ENCODE peak calls at places on chromosomes 5 and 9, in eight cellular contexts. Y is HFF-Myc; E is cardiac fibroblast; O is CD4-positive, alpha-beta T cell; A is sigmoid colon; Z is NB4; H is cardiac muscle cell; X is HFFc6. D is an unnamed sample.

GRCh38 chr9:2874001-2874750 is 30.3 kb upstream of the PUM3 start:
- DNase-seq in Y (no peak), E (peak), O (no peak), A (no peak), Z (no peak), H (peak), X (no peak), D (no peak)

GRCh38 chr5:173498286-173498685 is 118.2 kb downstream of the BOD1 start:
- DNase-seq in Y (no peak), E (peak), O (no peak), A (no peak), Z (no peak), H (peak), X (peak), D (peak)

GRCh38 chr9:132883349-132884294 is 4.9 kb downstream of the SPACA9 start:
- DNase-seq in Y (no peak), E (no peak), O (no peak), A (no peak), Z (no peak), H (no peak), X (no peak), D (no peak)

GRCh38 chr5:146344155-146345118 is 5.8 kb downstream of the POU4F3 start:
- DNase-seq in Y (no peak), E (no peak), O (no peak), A (no peak), Z (no peak), H (peak), X (no peak), D (no peak)

GRCh38 chr9:16521868-16522381 is 348.5 kb downstream of the BNC2 start:
- DNase-seq in Y (peak), E (peak), O (no peak), A (peak), Z (peak), H (peak), X (peak), D (peak)

GRCh38 chr5:1111727-1112289 is at the start of gene SLC12A7:
- DNase-seq in Y (no peak), E (no peak), O (peak), A (no peak), Z (no peak), H (peak), X (no peak), D (no peak)

GRCh38 chr5:31640024-31640423 is 1.1 kb downstream of the PDZD2 start:
- DNase-seq in Y (no peak), E (no peak), O (no peak), A (no peak), Z (no peak), H (no peak), X (no peak), D (no peak)

GRCh38 chr9:72149231-72149975 is at the start of gene GDA:
- DNase-seq in Y (no peak), E (peak), O (no peak), A (no peak), Z (no peak), H (no peak), X (no peak), D (no peak)

DNA sequence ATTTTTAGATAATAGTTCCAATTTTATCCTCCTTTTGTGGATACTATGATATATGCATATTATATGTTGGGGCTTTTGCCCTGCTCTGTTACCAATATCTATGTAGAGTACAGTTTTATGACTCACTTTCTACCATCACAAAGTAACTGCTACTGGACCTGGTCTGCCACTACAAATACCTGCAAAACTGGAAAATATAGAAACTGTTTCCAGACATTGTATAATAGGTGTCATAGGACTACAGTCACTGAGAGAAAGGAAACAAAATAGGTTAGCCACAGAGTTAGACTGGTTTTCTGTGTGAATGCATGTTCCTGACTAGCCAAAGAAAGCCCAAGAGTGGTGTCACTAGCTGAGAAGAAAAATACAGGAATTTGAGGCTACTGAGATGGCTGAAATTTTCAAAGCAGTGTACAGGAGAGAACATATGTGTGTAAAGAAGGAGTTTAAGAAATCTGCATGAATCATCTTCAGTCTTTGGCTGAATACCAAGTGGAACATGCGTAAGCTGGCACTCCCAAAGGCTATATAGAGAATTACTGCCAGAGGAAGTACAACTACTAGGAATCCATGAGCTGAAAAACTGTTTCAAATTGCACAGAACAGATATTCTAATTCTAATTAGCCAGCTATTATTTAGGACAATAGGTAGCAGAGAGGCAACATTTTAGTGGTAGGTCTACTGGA is 29.0 kb upstream of the FAM174A start:
- DNase-seq in Y (peak), E (peak), O (no peak), A (no peak), Z (no peak), H (peak), X (peak), D (peak)
- TF ChIP-seq CTCF in Y (no peak), E (peak), O (no peak), A (no peak), Z (no peak), H (peak), X (no peak), D (no peak)

GRCh38 chr5:88830567-88830966 is 52.4 kb downstream of the MEF2C start:
- DNase-seq in Y (no peak), E (peak), O (no peak), A (no peak), Z (no peak), H (no peak), X (no peak), D (no peak)

GRCh38 chr5:88827997-88828396 is 55.0 kb downstream of the MEF2C start:
- DNase-seq in Y (no peak), E (peak), O (no peak), A (no peak), Z (peak), H (no peak), X (no peak), D (no peak)

GRCh38 chr5:88829773-88830172 is 53.2 kb downstream of the MEF2C start:
- DNase-seq in Y (no peak), E (peak), O (no peak), A (no peak), Z (no peak), H (no peak), X (no peak), D (no peak)

GRCh38 chr5:88826959-88827585 is 55.9 kb downstream of the MEF2C start:
- DNase-seq in Y (peak), E (peak), O (no peak), A (peak), Z (peak), H (peak), X (peak), D (no peak)

GRCh38 chr5:88829053-88829452 is 53.9 kb downstream of the MEF2C start:
- DNase-seq in Y (no peak), E (peak), O (no peak), A (no peak), Z (peak), H (no peak), X (no peak), D (no peak)
- TF ChIP-seq CTCF in Y (no peak), E (peak), O (no peak), A (no peak), Z (no peak), H (peak), X (peak), D (peak)

GRCh38 chr5:151432210-151432609 is 15.2 kb upstream of the SLC36A1 start:
- DNase-seq in Y (no peak), E (no peak), O (no peak), A (no peak), Z (no peak), H (no peak), X (no peak), D (no peak)

GRCh38 chr5:151424892-151425523 is 22.4 kb upstream of the SLC36A1 start:
- DNase-seq in Y (no peak), E (no peak), O (no peak), A (no peak), Z (no peak), H (no peak), X (no peak), D (no peak)

GRCh38 chr5:151430731-151431130 is 16.7 kb upstream of the SLC36A1 start:
- DNase-seq in Y (no peak), E (no peak), O (no peak), A (no peak), Z (no peak), H (no peak), X (no peak), D (no peak)

GRCh38 chr5:151427258-151427657 is 20.1 kb upstream of the SLC36A1 start:
- DNase-seq in Y (no peak), E (no peak), O (no peak), A (no peak), Z (peak), H (no peak), X (no peak), D (no peak)
- TF ChIP-seq CTCF in Y (no peak), E (no peak), O (no peak), A (no peak), Z (no peak), H (no peak), X (no peak), D (no peak)

GRCh38 chr5:73630760-73631159 is 4.8 kb downstream of the ARHGEF28 start:
- DNase-seq in Y (no peak), E (no peak), O (no peak), A (no peak), Z (no peak), H (no peak), X (no peak), D (no peak)

GRCh38 chr5:73631500-73631899 is 5.5 kb downstream of the ARHGEF28 start:
- DNase-seq in Y (no peak), E (no peak), O (no peak), A (no peak), Z (no peak), H (no peak), X (no peak), D (no peak)

GRCh38 chr5:73636408-73636807 is 10.4 kb downstream of the ARHGEF28 start:
- DNase-seq in Y (no peak), E (no peak), O (no peak), A (no peak), Z (no peak), H (no peak), X (no peak), D (no peak)

GRCh38 chr5:73629456-73629855 is 3.5 kb downstream of the ARHGEF28 start:
- DNase-seq in Y (no peak), E (no peak), O (no peak), A (no peak), Z (no peak), H (no peak), X (no peak), D (no peak)

DNA sequence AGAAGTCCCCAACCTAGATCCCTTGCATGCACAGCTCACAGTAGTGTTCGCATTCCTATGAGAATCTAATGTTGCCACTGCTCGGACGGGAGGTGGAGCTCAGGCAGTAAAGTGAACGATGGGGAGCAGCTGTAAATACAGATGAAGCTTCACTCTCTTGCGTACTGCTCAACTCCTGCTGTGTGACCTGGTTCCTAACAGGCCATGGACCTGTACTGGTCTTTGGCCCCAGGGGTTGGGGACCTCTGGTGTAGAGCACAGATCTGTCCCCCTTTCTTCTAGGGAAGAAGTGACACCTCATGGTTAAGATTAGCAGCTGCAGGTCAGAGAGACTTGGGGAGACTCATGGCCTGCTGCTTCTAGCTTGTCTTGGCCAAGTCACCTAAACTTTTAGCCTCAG is 7.1 kb downstream of the ARHGEF28 start:
- DNase-seq in Y (no peak), E (no peak), O (no peak), A (no peak), Z (peak), H (no peak), X (no peak), D (no peak)
- TF ChIP-seq CTCF in Y (no peak), E (no peak), O (no peak), A (no peak), Z (peak), H (no peak), X (peak), D (no peak)

DNA sequence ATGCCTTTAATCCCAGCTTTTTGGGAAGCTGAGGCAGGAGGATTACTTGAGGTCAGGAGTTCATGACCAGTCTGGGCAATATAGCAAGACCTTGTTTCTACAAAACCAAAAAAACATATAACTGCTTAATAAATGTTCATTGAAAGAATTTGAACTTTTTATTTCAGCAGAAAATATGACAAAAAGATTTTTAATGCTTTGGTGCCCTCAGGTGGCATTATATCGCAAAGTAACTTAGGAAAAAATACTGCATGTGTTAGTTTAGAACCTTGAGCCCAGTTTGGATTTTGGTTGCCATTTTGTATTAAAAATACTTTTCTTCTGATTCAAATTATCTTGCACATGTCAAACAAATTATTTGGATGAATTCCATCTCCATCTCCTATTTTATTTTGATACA is 103.2 kb downstream of the GPBP1 start:
- DNase-seq in Y (no peak), E (peak), O (no peak), A (no peak), Z (peak), H (peak), X (peak), D (no peak)
- TF ChIP-seq CTCF in Y (no peak), E (no peak), O (no peak), A (no peak), Z (no peak), H (peak), X (peak), D (peak)

GRCh38 chr5:143506881-143507552 is 103.5 kb upstream of the NR3C1 start:
- DNase-seq in Y (peak), E (peak), O (no peak), A (no peak), Z (no peak), H (peak), X (peak), D (peak)
- TF ChIP-seq CTCF in Y (peak), E (peak), O (no peak), A (no peak), Z (no peak), H (peak), X (peak), D (no peak)